ENCODE peak calls at places on chromosomes 12 and 14, in seven cellular contexts. C is WTC11, T is fibroblast of mammary gland, H is GM12865, N is heart right ventricle, B is IMR-90, K is neural crest cell. Z is an unnamed sample.

GRCh38 chr12:51823875-51824565 is 24.5 kb downstream of the FIGNL2 start:
- DNase-seq in C (no peak), T (peak; percentile 68), H (peak; percentile 37), N (peak; percentile 28), B (peak; percentile 73), K (no peak), Z (peak; percentile 64)

GRCh38 chr12:13273850-13274249 is 77.3 kb downstream of the EMP1 start:
- DNase-seq in C (no peak), T (peak; percentile 9), H (no peak), N (no peak), B (no peak), K (no peak), Z (no peak)

GRCh38 chr12:24838531-24838950 is 110.4 kb downstream of the BCAT1 start:
- DNase-seq in C (no peak), T (peak; percentile 99), H (peak; percentile 91), N (peak; percentile 10), B (peak; percentile 87), K (no peak), Z (peak; percentile 69)

GRCh38 chr12:57105011-57105753 is 6.0 kb downstream of the STAT6 start:
- DNase-seq in C (no peak), T (no peak), H (no peak), N (no peak), B (no peak), K (no peak), Z (no peak)

GRCh38 chr12:51806896-51807295 is 41.6 kb downstream of the FIGNL2 start:
- DNase-seq in C (no peak), T (no peak), H (no peak), N (no peak), B (no peak), K (no peak), Z (no peak)

GRCh38 chr12:116878567-116879508 is 2.4 kb downstream of the HRK start:
- DNase-seq in C (peak; percentile 49), T (no peak), H (no peak), N (no peak), B (no peak), K (no peak), Z (no peak)

GRCh38 chr12:43238281-43238680 is 313.7 kb downstream of the ADAMTS20 start:
- DNase-seq in C (no peak), T (peak; percentile 3), H (no peak), N (no peak), B (no peak), K (no peak), Z (no peak)

GRCh38 chr14:87081004-87081403 is 912.0 kb downstream of the GALC start:
- DNase-seq in C (no peak), T (no peak), H (no peak), N (no peak), B (no peak), K (no peak), Z (no peak)

GRCh38 chr14:101632520-101632919 is 71.2 kb downstream of the DIO3 start:
- DNase-seq in C (no peak), T (no peak), H (no peak), N (no peak), B (no peak), K (no peak), Z (no peak)

GRCh38 chr14:101636081-101636560 is 74.8 kb downstream of the DIO3 start:
- DNase-seq in C (no peak), T (no peak), H (peak; percentile 31), N (no peak), B (no peak), K (no peak), Z (no peak)

GRCh38 chr14:101635238-101636080 is 74.2 kb downstream of the DIO3 start:
- DNase-seq in C (no peak), T (peak; percentile 2), H (no peak), N (no peak), B (no peak), K (no peak), Z (no peak)

GRCh38 chr14:101633276-101633675 is 72.0 kb downstream of the DIO3 start:
- DNase-seq in C (no peak), T (no peak), H (no peak), N (no peak), B (no peak), K (no peak), Z (no peak)

GRCh38 chr14:101634453-101635237 is 73.3 kb downstream of the DIO3 start:
- DNase-seq in C (no peak), T (no peak), H (no peak), N (no peak), B (no peak), K (no peak), Z (no peak)
- TF ChIP-seq CTCF in C (peak; percentile 11), T (no peak), H (no peak), N (no peak), B (no peak), K (no peak), Z (no peak)

GRCh38 chr12:92466391-92467305 is 236.1 kb upstream of the PLEKHG7 start:
- DNase-seq in C (peak; percentile 15), T (no peak), H (peak; percentile 91), N (peak; percentile 14), B (peak; percentile 62), K (no peak), Z (no peak)

GRCh38 chr12:92469837-92470236 is 233.0 kb upstream of the PLEKHG7 start:
- DNase-seq in C (no peak), T (peak; percentile 25), H (peak; percentile 73), N (peak; percentile 85), B (peak; percentile 46), K (no peak), Z (no peak)

GRCh38 chr12:92470608-92471021 is 232.2 kb upstream of the PLEKHG7 start:
- DNase-seq in C (no peak), T (no peak), H (peak; percentile 88), N (no peak), B (peak; percentile 13), K (no peak), Z (no peak)

GRCh38 chr12:92467886-92468285 is 234.9 kb upstream of the PLEKHG7 start:
- DNase-seq in C (no peak), T (no peak), H (peak; percentile 78), N (no peak), B (peak; percentile 46), K (no peak), Z (no peak)

DNA sequence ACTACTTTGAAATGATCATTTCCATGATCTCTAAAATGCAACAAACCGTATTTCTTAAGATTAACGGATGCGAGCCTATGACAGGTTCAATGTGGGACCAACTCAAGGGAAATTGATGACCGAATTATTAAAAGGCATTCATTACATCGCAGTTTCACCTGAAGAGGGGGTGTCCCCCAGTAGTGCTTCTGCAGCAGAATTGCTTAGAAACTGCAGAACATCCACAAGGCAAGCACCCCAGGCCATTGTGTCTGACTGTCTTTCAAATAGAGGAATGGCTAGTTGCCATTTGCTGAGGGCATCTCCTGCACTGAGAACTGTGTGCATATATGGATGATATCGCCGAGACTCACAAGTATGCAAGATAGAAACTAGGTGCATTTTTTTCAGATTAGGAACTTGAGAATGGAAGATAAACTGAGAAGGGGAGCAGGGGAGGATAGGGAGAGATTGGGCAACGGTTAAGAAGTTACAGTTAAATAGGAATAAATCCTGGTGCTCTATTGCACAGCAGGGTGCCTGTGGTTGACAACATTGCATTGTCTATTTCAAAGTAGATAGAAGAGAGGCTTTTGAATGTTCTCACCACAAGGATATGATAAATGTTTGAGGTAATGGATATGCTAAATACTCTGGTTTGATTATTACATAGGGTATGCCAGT is 234.3 kb upstream of the PLEKHG7 start:
- DNase-seq in C (no peak), T (no peak), H (peak; percentile 78), N (no peak), B (no peak), K (no peak), Z (no peak)
- TF ChIP-seq CTCF in C (no peak), T (no peak), H (no peak), N (no peak), B (no peak), K (no peak), Z (no peak)

GRCh38 chr14:73491256-73491976 is 683 bp downstream of the RIOX1 start:
- DNase-seq in C (peak; percentile 65), T (peak; percentile 57), H (peak; percentile 84), N (peak; percentile 23), B (peak; percentile 64), K (no peak), Z (peak; percentile 47)

GRCh38 chr14:73491977-73492552 is 1.3 kb downstream of the RIOX1 start:
- DNase-seq in C (no peak), T (no peak), H (no peak), N (peak; percentile 13), B (no peak), K (no peak), Z (no peak)

GRCh38 chr14:73492661-73493060 is 1.9 kb downstream of the RIOX1 start:
- DNase-seq in C (no peak), T (no peak), H (no peak), N (no peak), B (no peak), K (no peak), Z (no peak)

GRCh38 chr14:73494593-73494992 is 3.9 kb downstream of the RIOX1 start:
- DNase-seq in C (no peak), T (no peak), H (no peak), N (no peak), B (no peak), K (no peak), Z (no peak)

GRCh38 chr14:73489481-73490175 is 1.1 kb upstream of the RIOX1 start:
- DNase-seq in C (no peak), T (no peak), H (no peak), N (no peak), B (no peak), K (no peak), Z (peak; percentile 23)
- TF ChIP-seq CTCF in C (no peak), T (no peak), H (no peak), N (no peak), B (no peak), K (no peak), Z (no peak)

GRCh38 chr12:124535066-124535740 is 32.2 kb downstream of the NCOR2 start:
- DNase-seq in C (no peak), T (no peak), H (no peak), N (no peak), B (no peak), K (no peak), Z (no peak)

GRCh38 chr12:124536613-124537012 is 30.8 kb downstream of the NCOR2 start:
- DNase-seq in C (no peak), T (peak; percentile 60), H (no peak), N (no peak), B (peak; percentile 65), K (no peak), Z (peak; percentile 46)

GRCh38 chr12:124537525-124538193 is 29.8 kb downstream of the NCOR2 start:
- DNase-seq in C (no peak), T (no peak), H (no peak), N (no peak), B (no peak), K (no peak), Z (no peak)

GRCh38 chr12:124539084-124540041 is 28.0 kb downstream of the NCOR2 start:
- DNase-seq in C (no peak), T (no peak), H (no peak), N (no peak), B (no peak), K (no peak), Z (no peak)

DNA sequence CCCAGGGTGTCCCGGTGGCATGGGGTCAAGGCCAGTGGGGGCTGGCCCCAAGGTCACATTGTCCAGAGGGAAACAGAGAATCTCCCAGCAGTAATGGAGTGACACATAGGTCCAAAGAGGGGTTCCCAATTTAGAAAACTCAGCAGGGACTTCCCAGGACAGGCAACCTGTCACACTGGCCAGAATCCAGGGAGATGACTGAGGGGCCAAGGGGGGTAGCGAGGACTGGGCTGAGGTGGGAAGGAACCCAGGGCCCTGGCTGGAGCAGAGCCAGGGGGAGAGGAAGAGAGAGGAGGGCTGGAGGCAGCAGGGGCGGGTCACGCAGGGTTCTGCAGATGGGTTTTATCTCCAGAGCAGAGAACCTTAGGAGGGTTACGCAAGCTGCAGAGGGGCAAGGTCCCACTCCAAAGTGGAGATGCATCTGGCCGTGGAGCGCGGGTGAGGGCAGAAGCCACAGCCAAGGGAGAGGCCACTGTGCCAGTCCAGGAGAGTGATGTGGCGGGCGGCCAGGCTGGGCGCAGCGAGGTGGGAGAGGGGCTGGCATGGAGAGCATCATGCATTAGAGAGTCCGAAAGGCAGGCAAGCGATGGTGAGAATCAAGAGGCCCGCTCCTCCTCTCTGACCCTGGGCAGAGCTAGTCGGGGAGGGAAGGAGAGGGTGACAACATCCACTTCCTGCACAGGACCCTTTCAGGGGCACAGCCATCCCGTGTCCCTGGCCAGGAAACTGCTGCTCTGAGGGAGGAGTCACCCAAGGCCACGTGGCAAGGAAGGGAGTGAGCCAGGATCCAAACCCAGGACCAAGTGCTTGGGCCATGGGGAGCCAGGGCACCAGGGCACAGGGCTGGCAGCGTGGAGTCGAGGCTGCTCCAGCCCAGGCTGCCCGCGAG is 29.0 kb downstream of the NCOR2 start:
- DNase-seq in C (no peak), T (no peak), H (no peak), N (no peak), B (no peak), K (no peak), Z (no peak)
- TF ChIP-seq CTCF in C (no peak), T (no peak), H (no peak), N (no peak), B (no peak), K (no peak), Z (no peak)

Z was measured in HFFc6.